ENCODE peak calls at places on chromosome 22, in five cellular contexts. O, D, P, W and E are unnamed samples. For H3K4me1, the result is how much of the 10 kb centered on the place peaks cover.

GRCh38 chr22:31850135-31850534 is 94.2 kb upstream of the YWHAH start:
- DNase-seq in O (no peak), D (no peak), P (no peak), W (no peak), E (no peak)

GRCh38 chr22:21942407-21942895 is 10.2 kb downstream of the PPM1F start:
- DNase-seq in O (no peak), D (peak), P (no peak), W (peak), E (no peak)

GRCh38 chr22:46027219-46028068 is 50.5 kb upstream of the WNT7B start:
- DNase-seq in O (no peak), D (peak), P (peak), W (no peak), E (no peak)

GRCh38 chr22:24088796-24089195 is 77.7 kb downstream of the CABIN1 start:
- DNase-seq in O (no peak), D (no peak), P (peak), W (peak), E (no peak)

GRCh38 chr22:37054078-37054440 is 2.5 kb downstream of the KCTD17 start:
- DNase-seq in O (no peak), D (no peak), P (no peak), W (no peak), E (no peak)

GRCh38 chr22:43263645-43264514 is 76.9 kb upstream of the TTLL12 start:
- DNase-seq in O (no peak), D (peak), P (peak), W (peak), E (no peak)

GRCh38 chr22:24128024-24128423 is 53.3 kb upstream of the SUSD2 start:
- DNase-seq in O (no peak), D (no peak), P (no peak), W (no peak), E (no peak)

GRCh38 chr22:46749682-46750529 is 11.9 kb upstream of the CERK start:
- DNase-seq in O (no peak), D (no peak), P (no peak), W (no peak), E (no peak)

GRCh38 chr22:38422615-38423511 is 32.1 kb downstream of the KCNJ4 start:
- DNase-seq in O (peak), D (no peak), P (peak), W (no peak), E (no peak)

GRCh38 chr22:19514831-19515565 is 9.2 kb downstream of the CLDN5 start:
- DNase-seq in O (no peak), D (no peak), P (no peak), W (peak), E (no peak)

GRCh38 chr22:38416621-38417251 is 38.3 kb downstream of the KCNJ4 start:
- DNase-seq in O (no peak), D (no peak), P (no peak), W (no peak), E (no peak)

GRCh38 chr22:17085277-17086091 is 684 bp downstream of the IL17RA start:
- DNase-seq in O (no peak), D (no peak), P (no peak), W (no peak), E (no peak)

GRCh38 chr22:47798229-47798628 is 1035.8 kb downstream of the TBC1D22A start:
- DNase-seq in O (no peak), D (no peak), P (no peak), W (no peak), E (no peak)

GRCh38 chr22:37525073-37525745 is 6.0 kb upstream of the CARD10 start:
- DNase-seq in O (no peak), D (peak), P (peak), W (peak), E (no peak)

GRCh38 chr22:27060188-27060587 is 402.8 kb downstream of the MIAT start:
- DNase-seq in O (no peak), D (no peak), P (no peak), W (no peak), E (no peak)

GRCh38 chr22:24175160-24175808 is 6.0 kb upstream of the SUSD2 start:
- DNase-seq in O (peak), D (peak), P (peak), W (peak), E (peak)

GRCh38 chr22:44901301-44901700 is 108.5 kb downstream of the PHF21B start:
- DNase-seq in O (no peak), D (no peak), P (peak), W (peak), E (no peak)

GRCh38 chr22:44909241-44909640 is 100.6 kb downstream of the PHF21B start:
- DNase-seq in O (no peak), D (no peak), P (no peak), W (no peak), E (no peak)

GRCh38 chr22:44906248-44906936 is 103.4 kb downstream of the PHF21B start:
- DNase-seq in O (no peak), D (no peak), P (no peak), W (no peak), E (no peak)

GRCh38 chr22:44907765-44908737 is 101.8 kb downstream of the PHF21B start:
- DNase-seq in O (no peak), D (no peak), P (no peak), W (no peak), E (no peak)

DNA sequence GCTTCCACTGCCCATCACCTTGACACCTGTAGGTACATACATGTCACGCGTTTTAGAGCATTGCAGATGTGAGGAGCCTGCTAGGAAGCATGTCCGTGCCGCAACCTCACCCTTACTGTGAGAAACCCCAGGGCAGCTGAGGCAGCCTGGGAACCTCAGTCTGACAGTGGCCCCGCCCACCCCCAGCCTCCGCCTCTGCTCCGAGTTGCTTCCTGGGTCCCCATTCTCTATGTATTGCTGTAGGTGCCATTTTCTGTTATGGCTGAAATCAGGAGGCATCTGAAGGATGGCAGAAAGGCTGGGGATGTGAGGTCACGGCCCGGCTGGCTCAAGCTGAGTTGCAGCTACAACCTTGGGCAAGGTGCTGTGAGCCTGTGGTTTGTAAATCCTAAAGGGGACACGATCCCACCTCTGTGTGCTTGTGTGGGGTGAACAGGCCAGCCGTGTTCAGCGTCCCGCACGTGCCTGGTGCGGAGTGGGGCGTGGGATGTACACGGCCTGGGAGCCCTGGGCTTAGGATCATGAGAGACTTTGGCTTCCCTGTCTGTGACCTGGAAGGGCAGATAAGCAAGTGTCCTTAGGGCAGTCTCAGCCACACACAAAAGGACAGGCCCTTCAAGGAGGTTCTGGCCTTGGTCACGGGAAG is 102.7 kb downstream of the PHF21B start:
- DNase-seq in O (no peak), D (no peak), P (no peak), W (no peak), E (no peak)
- H3K4me1 ChIP-seq in O (under half), D (under half), P (under half), W (under half), E (under half)

DNA sequence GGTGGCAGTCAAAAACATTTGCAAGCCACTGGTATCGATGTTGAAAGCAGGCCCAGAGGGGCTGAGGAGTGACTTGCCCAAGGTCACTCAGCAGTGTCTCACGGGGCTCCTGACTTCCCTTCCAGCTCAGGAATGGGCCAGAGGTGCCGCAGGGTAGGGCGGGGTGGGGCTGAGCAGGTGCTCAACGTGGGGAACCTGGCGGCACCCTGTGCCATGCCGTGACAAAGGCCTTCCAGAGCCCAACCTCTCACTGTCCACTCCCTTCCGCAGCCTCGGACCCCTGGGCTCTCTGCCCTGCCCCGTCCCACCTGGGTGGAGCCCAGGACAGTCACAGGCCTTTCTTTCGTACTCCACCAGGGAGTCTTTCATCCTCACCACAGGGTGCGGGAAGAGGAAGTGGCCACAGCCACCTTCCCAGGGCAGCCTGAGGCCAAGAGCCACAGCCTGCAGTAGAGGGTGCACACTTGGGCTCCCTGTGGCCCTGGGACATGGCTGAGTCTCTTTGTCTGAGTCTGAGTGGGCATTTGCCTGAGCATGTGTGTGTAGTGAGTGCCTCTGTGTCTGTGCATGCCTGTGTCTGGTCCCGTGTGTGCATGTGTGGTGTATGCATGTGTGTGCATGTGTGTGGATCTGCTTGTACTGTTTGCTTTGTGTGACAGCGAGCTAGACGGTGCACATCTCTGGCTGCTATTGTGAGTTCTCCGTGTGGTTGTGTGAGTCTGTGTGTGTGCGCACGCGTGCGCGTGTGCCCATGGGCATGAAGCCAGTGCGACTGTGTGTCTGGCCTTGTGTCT is 6.0 kb upstream of the LIF start:
- DNase-seq in O (no peak), D (peak), P (no peak), W (no peak), E (no peak)
- H2BK120ac ChIP-seq in O (no peak), D (no peak), P (no peak), W (peak), E (no peak)

GRCh38 chr22:35335936-35336781 is 36.5 kb downstream of the TOM1 start:
- DNase-seq in O (no peak), D (no peak), P (no peak), W (no peak), E (no peak)
- H3K4me1 ChIP-seq in O (under half), D (under half), P (under half), W (under half), E (under half)

GRCh38 chr22:29603358-29604191 is at the start of gene NF2:
- DNase-seq in O (peak), D (peak), P (peak), W (peak), E (peak)
- H2BK120ac ChIP-seq in O (no peak), D (peak), P (no peak), W (peak), E (no peak)